ENCODE peak calls at places on chromosomes 13 and 19, in six cellular contexts. One of them, this sample, is unnamed.

GRCh38 chr19:2173841-2174577 is 10.3 kb downstream of the DOT1L start:
- DNase-seq in SK-N-SH: no peak
- DNase-seq in left lung: no peak
- DNase-seq in cardiac muscle cell: no peak
- DNase-seq in PC-3: no peak
- DNase-seq in A549: no peak
- DNase-seq in this sample: no peak

GRCh38 chr13:31538067-31539042 is 201.0 kb upstream of the RXFP2 start:
- DNase-seq in PC-3: peak; percentile 59
- DNase-seq in SK-N-SH: peak; percentile 34
- DNase-seq in left lung: no peak
- DNase-seq in A549: peak; percentile 18
- DNase-seq in cardiac muscle cell: peak; percentile 74
- DNase-seq in this sample: no peak

GRCh38 chr19:6012416-6013170 is 34.7 kb upstream of the RANBP3 start:
- DNase-seq in A549: no peak
- DNase-seq in SK-N-SH: peak; percentile 8
- DNase-seq in left lung: peak; percentile 66
- DNase-seq in PC-3: no peak
- DNase-seq in cardiac muscle cell: no peak
- DNase-seq in this sample: no peak

GRCh38 chr19:44718441-44719261 is 19.7 kb downstream of the CEACAM16 start:
- DNase-seq in cardiac muscle cell: peak; percentile 89
- DNase-seq in PC-3: peak; percentile 61
- DNase-seq in left lung: no peak
- DNase-seq in A549: peak; percentile 95
- DNase-seq in SK-N-SH: no peak
- DNase-seq in this sample: peak; percentile 89

GRCh38 chr13:80284290-80284689 is 56.6 kb downstream of the SPRY2 start:
- DNase-seq in PC-3: no peak
- DNase-seq in SK-N-SH: peak; percentile 42
- DNase-seq in left lung: no peak
- DNase-seq in cardiac muscle cell: no peak
- DNase-seq in A549: no peak
- DNase-seq in this sample: no peak

GRCh38 chr13:98273824-98274786 is 97.0 kb upstream of the RNF113B start:
- DNase-seq in PC-3: no peak
- DNase-seq in SK-N-SH: no peak
- DNase-seq in cardiac muscle cell: no peak
- DNase-seq in A549: no peak
- DNase-seq in left lung: no peak
- DNase-seq in this sample: no peak

GRCh38 chr19:1668339-1669123 is 16.1 kb upstream of the TCF3 start:
- DNase-seq in SK-N-SH: no peak
- DNase-seq in left lung: peak; percentile 51
- DNase-seq in cardiac muscle cell: peak; percentile 14
- DNase-seq in PC-3: no peak
- DNase-seq in A549: no peak
- DNase-seq in this sample: no peak

GRCh38 chr19:11164879-11165406 is 9.4 kb upstream of the SPC24 start:
- DNase-seq in cardiac muscle cell: peak; percentile 97
- DNase-seq in left lung: no peak
- DNase-seq in SK-N-SH: no peak
- DNase-seq in PC-3: no peak
- DNase-seq in A549: no peak
- DNase-seq in this sample: peak; percentile 80

GRCh38 chr19:45769054-45769782 is at the start of gene SIX5:
- DNase-seq in SK-N-SH: peak; percentile 98
- DNase-seq in A549: peak; percentile 100
- DNase-seq in left lung: peak; percentile 97
- DNase-seq in cardiac muscle cell: peak; percentile 99
- DNase-seq in PC-3: peak; percentile 95
- DNase-seq in this sample: peak; percentile 100

GRCh38 chr19:41269055-41269454 is 4.9 kb downstream of the HNRNPUL1 start:
- DNase-seq in A549: no peak
- DNase-seq in SK-N-SH: no peak
- DNase-seq in cardiac muscle cell: no peak
- DNase-seq in PC-3: no peak
- DNase-seq in left lung: no peak
- DNase-seq in this sample: no peak

GRCh38 chr13:51193387-51193786 is 28.8 kb upstream of the FAM124A start:
- DNase-seq in SK-N-SH: no peak
- DNase-seq in cardiac muscle cell: no peak
- DNase-seq in PC-3: no peak
- DNase-seq in left lung: no peak
- DNase-seq in A549: no peak
- DNase-seq in this sample: no peak

GRCh38 chr13:110382229-110382628 is 75.1 kb downstream of the COL4A2 start:
- DNase-seq in left lung: no peak
- DNase-seq in PC-3: peak; percentile 82
- DNase-seq in A549: peak; percentile 59
- DNase-seq in SK-N-SH: no peak
- DNase-seq in cardiac muscle cell: peak; percentile 62
- DNase-seq in this sample: no peak

GRCh38 chr13:46062190-46062589 is 9.6 kb upstream of the ZC3H13 start:
- DNase-seq in SK-N-SH: no peak
- DNase-seq in left lung: no peak
- DNase-seq in PC-3: peak; percentile 71
- DNase-seq in A549: peak; percentile 64
- DNase-seq in cardiac muscle cell: peak; percentile 24
- DNase-seq in this sample: no peak

GRCh38 chr13:66425741-66426140 is 804.4 kb downstream of the PCDH9 start:
- DNase-seq in cardiac muscle cell: no peak
- DNase-seq in A549: no peak
- DNase-seq in left lung: no peak
- DNase-seq in SK-N-SH: no peak
- DNase-seq in PC-3: no peak
- DNase-seq in this sample: no peak

GRCh38 chr19:54029930-54030490 is 33.7 kb downstream of the VSTM1 start:
- DNase-seq in SK-N-SH: peak; percentile 71
- DNase-seq in left lung: no peak
- DNase-seq in A549: peak; percentile 88
- DNase-seq in cardiac muscle cell: peak; percentile 79
- DNase-seq in PC-3: peak; percentile 94
- DNase-seq in this sample: peak; percentile 28

GRCh38 chr13:46866150-46866549 is 30.7 kb downstream of the HTR2A start:
- DNase-seq in A549: peak; percentile 1
- DNase-seq in cardiac muscle cell: peak; percentile 85
- DNase-seq in PC-3: peak; percentile 48
- DNase-seq in left lung: peak; percentile 77
- DNase-seq in SK-N-SH: peak; percentile 21
- DNase-seq in this sample: peak; percentile 16

GRCh38 chr13:95620498-95621140 is 23.9 kb downstream of the DZIP1 start:
- DNase-seq in A549: no peak
- DNase-seq in SK-N-SH: no peak
- DNase-seq in left lung: no peak
- DNase-seq in cardiac muscle cell: no peak
- DNase-seq in PC-3: no peak
- DNase-seq in this sample: no peak

GRCh38 chr13:25722893-25723292 is 328.9 kb downstream of the SHISA2 start:
- DNase-seq in PC-3: no peak
- DNase-seq in A549: no peak
- DNase-seq in cardiac muscle cell: no peak
- DNase-seq in left lung: no peak
- DNase-seq in SK-N-SH: no peak
- DNase-seq in this sample: no peak

GRCh38 chr19:48858984-48859710 is 9.3 kb downstream of the PLEKHA4 start:
- DNase-seq in PC-3: no peak
- DNase-seq in A549: no peak
- DNase-seq in left lung: peak; percentile 92
- DNase-seq in SK-N-SH: no peak
- DNase-seq in cardiac muscle cell: no peak
- DNase-seq in this sample: peak; percentile 60

GRCh38 chr19:17249887-17250548 is 4.3 kb upstream of the NR2F6 start:
- DNase-seq in cardiac muscle cell: no peak
- DNase-seq in A549: no peak
- DNase-seq in left lung: no peak
- DNase-seq in SK-N-SH: no peak
- DNase-seq in PC-3: no peak
- DNase-seq in this sample: no peak

GRCh38 chr19:30123109-30123508 is 181.1 kb downstream of the URI1 start:
- DNase-seq in PC-3: no peak
- DNase-seq in SK-N-SH: no peak
- DNase-seq in A549: no peak
- DNase-seq in left lung: no peak
- DNase-seq in cardiac muscle cell: no peak
- DNase-seq in this sample: no peak

GRCh38 chr19:46975918-46976782 is 43.5 kb upstream of the NPAS1 start:
- DNase-seq in SK-N-SH: peak; percentile 69
- DNase-seq in left lung: peak; percentile 91
- DNase-seq in PC-3: peak; percentile 51
- DNase-seq in cardiac muscle cell: peak; percentile 99
- DNase-seq in A549: peak; percentile 58
- DNase-seq in this sample: peak; percentile 90
- H3K4me1 ChIP-seq in SK-N-SH: peaks cover 48% of the 10 kb centered on the region
- H3K4me1 ChIP-seq in left lung: peaks cover 55% of the 10 kb centered on the region
- H3K4me1 ChIP-seq in PC-3: peaks cover 17% of the 10 kb centered on the region
- H3K4me1 ChIP-seq in cardiac muscle cell: peaks cover 32% of the 10 kb centered on the region
- H3K4me1 ChIP-seq in A549: peaks cover 36% of the 10 kb centered on the region
- H3K4me1 ChIP-seq in this sample: peaks cover 86% of the 10 kb centered on the region

DNA sequence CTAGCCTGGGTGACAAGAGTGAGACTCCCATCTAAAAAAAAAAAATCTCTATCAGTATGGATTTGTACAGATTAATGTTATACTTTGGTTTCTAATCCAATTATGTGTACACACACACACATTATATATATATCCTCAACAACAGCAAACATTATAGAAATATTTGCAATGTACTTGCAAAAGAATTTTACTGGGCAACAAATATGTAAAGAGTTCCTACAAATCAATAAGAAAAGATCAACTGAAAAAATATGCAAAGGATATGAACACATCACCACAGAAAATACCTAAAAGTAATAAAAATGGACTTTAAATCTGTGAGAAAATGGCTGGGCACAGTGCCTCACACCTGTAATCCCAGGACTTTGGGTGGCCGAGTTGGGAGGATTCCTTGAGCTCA is 40.9 kb upstream of the NFIC start:
- DNase-seq in cardiac muscle cell: no peak
- DNase-seq in left lung: no peak
- DNase-seq in PC-3: no peak
- DNase-seq in SK-N-SH: no peak
- DNase-seq in A549: no peak
- DNase-seq in this sample: no peak
- TF ChIP-seq CTCF in cardiac muscle cell: no peak
- TF ChIP-seq CTCF in left lung: no peak
- TF ChIP-seq CTCF in PC-3: no peak
- TF ChIP-seq CTCF in SK-N-SH: no peak
- TF ChIP-seq CTCF in A549: no peak
- TF ChIP-seq CTCF in this sample: no peak

GRCh38 chr13:43511260-43511970 is 275.4 kb downstream of the ENOX1 start:
- DNase-seq in cardiac muscle cell: no peak
- DNase-seq in left lung: no peak
- DNase-seq in A549: no peak
- DNase-seq in SK-N-SH: no peak
- DNase-seq in PC-3: no peak
- DNase-seq in this sample: no peak
- H3K27ac ChIP-seq in cardiac muscle cell: no peak overlapping the region
- H3K27ac ChIP-seq in left lung: no peak overlapping the region
- H3K27ac ChIP-seq in A549: no peak overlapping the region
- H3K27ac ChIP-seq in SK-N-SH: no peak overlapping the region
- H3K27ac ChIP-seq in PC-3: no peak overlapping the region
- H3K27ac ChIP-seq in this sample: no peak overlapping the region

DNA sequence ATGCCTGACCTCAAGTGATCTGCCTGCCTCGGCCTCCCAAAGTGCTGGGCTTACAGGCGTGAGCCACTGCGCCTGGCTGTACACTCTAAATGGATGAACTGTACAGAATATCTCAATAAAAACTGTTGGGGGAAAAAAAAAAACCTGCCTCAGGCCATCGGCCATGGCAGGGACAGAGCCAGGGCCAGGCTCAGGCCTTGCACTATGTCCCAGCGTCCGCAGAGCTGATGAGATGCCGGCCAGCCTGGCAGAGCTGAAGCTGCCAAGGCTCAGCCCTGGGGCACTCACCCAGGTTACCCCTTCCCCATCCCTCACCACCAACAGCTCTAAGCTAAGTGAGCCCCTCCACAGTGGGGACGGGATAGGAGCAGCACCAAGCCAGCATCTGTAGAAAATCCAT is 6.1 kb downstream of the PPP6R1 start:
- DNase-seq in left lung: peak; percentile 40
- DNase-seq in cardiac muscle cell: no peak
- DNase-seq in PC-3: no peak
- DNase-seq in SK-N-SH: no peak
- DNase-seq in A549: no peak
- DNase-seq in this sample: no peak
- H3K4me1 ChIP-seq in left lung: peaks cover 99% of the 10 kb centered on the region
- H3K4me1 ChIP-seq in cardiac muscle cell: peaks cover 21% of the 10 kb centered on the region
- H3K4me1 ChIP-seq in PC-3: peaks cover 72% of the 10 kb centered on the region
- H3K4me1 ChIP-seq in SK-N-SH: peaks cover 10% of the 10 kb centered on the region
- H3K4me1 ChIP-seq in A549: peaks cover 44% of the 10 kb centered on the region
- H3K4me1 ChIP-seq in this sample: peaks cover 96% of the 10 kb centered on the region

DNA sequence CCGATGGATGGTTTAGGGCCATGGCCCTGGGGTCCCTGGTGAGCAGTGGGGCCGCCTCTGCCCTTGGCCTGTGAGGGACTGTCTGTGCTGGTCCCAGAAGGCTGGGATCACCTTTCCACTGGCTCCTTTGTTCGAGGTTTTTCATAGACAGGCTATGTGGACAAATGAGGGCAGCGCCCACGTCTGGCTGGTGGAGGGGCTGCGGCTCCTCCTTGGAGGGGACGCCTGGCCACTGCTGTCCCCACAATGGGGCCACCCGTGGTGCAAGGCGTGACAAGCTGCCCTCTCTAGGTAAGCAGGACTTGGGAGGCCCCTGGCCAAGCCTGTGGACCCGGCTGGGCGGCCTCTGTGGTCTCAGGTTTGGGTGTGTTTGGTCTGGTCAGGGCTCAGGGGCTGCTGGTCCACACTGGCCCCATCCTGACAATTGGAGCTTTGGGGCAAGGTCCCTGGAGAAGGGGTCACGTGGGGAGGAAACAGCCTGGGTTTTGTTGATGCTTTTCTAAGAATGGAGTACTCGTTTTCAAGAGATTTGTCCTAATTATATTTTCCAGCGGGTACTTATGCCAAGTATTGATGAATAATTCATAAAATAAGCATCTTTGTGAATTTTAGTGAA is 33.3 kb downstream of the MCF2L start:
- DNase-seq in cardiac muscle cell: no peak
- DNase-seq in A549: no peak
- DNase-seq in PC-3: no peak
- DNase-seq in SK-N-SH: peak; percentile 92
- DNase-seq in left lung: no peak
- DNase-seq in this sample: no peak
- TF ChIP-seq CTCF in cardiac muscle cell: peak; percentile 30
- TF ChIP-seq CTCF in A549: no peak
- TF ChIP-seq CTCF in PC-3: peak; percentile 42
- TF ChIP-seq CTCF in SK-N-SH: peak; percentile 44
- TF ChIP-seq CTCF in left lung: no peak
- TF ChIP-seq CTCF in this sample: peak; percentile 41

This sample was measured in heart right ventricle.